ENCODE peak calls at places on chromosomes 13 and 19, in five cellular contexts. U, N, D, R and S are unnamed samples.

GRCh38 chr13:113029487-113030258 is 60.7 kb downstream of the MCF2L start:
- DNase-seq in U (no peak), N (peak), D (no peak), R (peak), S (peak)

GRCh38 chr13:48770372-48770771 is 116.6 kb downstream of the CYSLTR2 start:
- DNase-seq in U (no peak), N (no peak), D (no peak), R (no peak), S (no peak)

GRCh38 chr13:93690139-93690538 is 463.5 kb downstream of the GPC6 start:
- DNase-seq in U (no peak), N (no peak), D (no peak), R (peak), S (no peak)

GRCh38 chr13:74825170-74825948 is 656.6 kb downstream of the TBC1D4 start:
- DNase-seq in U (no peak), N (no peak), D (no peak), R (peak), S (no peak)

GRCh38 chr13:109647046-109647445 is 139.3 kb downstream of the IRS2 start:
- DNase-seq in U (no peak), N (no peak), D (no peak), R (peak), S (no peak)

GRCh38 chr19:35144600-35145436 is 1.8 kb downstream of the FXYD7 start:
- DNase-seq in U (no peak), N (no peak), D (no peak), R (no peak), S (no peak)

GRCh38 chr13:114124921-114125320 is 7.5 kb downstream of the RASA3 start:
- DNase-seq in U (no peak), N (peak), D (no peak), R (peak), S (peak)

GRCh38 chr19:18776736-18777135 is 14.4 kb downstream of the COMP start:
- DNase-seq in U (no peak), N (no peak), D (no peak), R (peak), S (no peak)

GRCh38 chr19:15291666-15292065 is 40.7 kb downstream of the BRD4 start:
- DNase-seq in U (no peak), N (no peak), D (no peak), R (no peak), S (no peak)

GRCh38 chr19:35484637-35485036 is 5.6 kb downstream of the KRTDAP start:
- DNase-seq in U (no peak), N (no peak), D (no peak), R (no peak), S (no peak)